ENCODE peak calls at places on chromosome 3, in seven cellular contexts. D is hepatocyte; R is OCI-LY7; X is GM23338; K is CD8-positive, alpha-beta T cell; I is fibroblast of lung; G is stomach. B is an unnamed sample. For H3K4me1, the result is how much of the 10 kb centered on the place peaks cover.

GRCh38 chr3:119296723-119297122 is 2.5 kb downstream of the ARHGAP31 start:
- DNase-seq in D (no peak), R (no peak), X (no peak), K (no peak), I (no peak), G (no peak), B (no peak)

GRCh38 chr3:43288366-43288765 is 2.0 kb downstream of the SNRK start:
- DNase-seq in D (no peak), R (peak), X (no peak), K (no peak), I (peak), G (no peak), B (no peak)

GRCh38 chr3:126468028-126468891 is 7.4 kb downstream of the ZXDC start:
- DNase-seq in D (peak), R (no peak), X (no peak), K (no peak), I (no peak), G (no peak), B (no peak)

GRCh38 chr3:100402150-100402706 is 889 bp downstream of the LNP1 start:
- DNase-seq in D (peak), R (peak), X (peak), K (no peak), I (peak), G (no peak), B (no peak)

GRCh38 chr3:108669211-108669610 is 79.7 kb downstream of the DZIP3 start:
- DNase-seq in D (no peak), R (no peak), X (no peak), K (no peak), I (no peak), G (no peak), B (no peak)

GRCh38 chr3:123353852-123354238 is 95.0 kb downstream of the ADCY5 start:
- DNase-seq in D (no peak), R (no peak), X (no peak), K (no peak), I (no peak), G (no peak), B (no peak)

GRCh38 chr3:131772278-131772893 is 262.4 kb downstream of the CPNE4 start:
- DNase-seq in D (no peak), R (no peak), X (no peak), K (no peak), I (no peak), G (no peak), B (no peak)

GRCh38 chr3:86969500-86970189 is 21.3 kb downstream of the VGLL3 start:
- DNase-seq in D (no peak), R (peak), X (peak), K (no peak), I (peak), G (no peak), B (peak)

GRCh38 chr3:120425877-120426276 is 24.9 kb downstream of the FSTL1 start:
- DNase-seq in D (peak), R (no peak), X (no peak), K (no peak), I (peak), G (no peak), B (peak)

GRCh38 chr3:126434264-126434590 is 39.5 kb downstream of the CFAP100 start:
- DNase-seq in D (no peak), R (no peak), X (no peak), K (no peak), I (no peak), G (peak), B (no peak)

GRCh38 chr3:15520185-15520584 is 1.3 kb downstream of the COLQ start:
- DNase-seq in D (no peak), R (no peak), X (no peak), K (no peak), I (no peak), G (no peak), B (no peak)

GRCh38 chr3:23312866-23313265 is 109.7 kb downstream of the UBE2E2 start:
- DNase-seq in D (no peak), R (no peak), X (no peak), K (no peak), I (peak), G (no peak), B (no peak)

GRCh38 chr3:141828487-141829284 is 47.8 kb upstream of the ATP1B3 start:
- DNase-seq in D (peak), R (no peak), X (no peak), K (no peak), I (peak), G (peak), B (peak)

DNA sequence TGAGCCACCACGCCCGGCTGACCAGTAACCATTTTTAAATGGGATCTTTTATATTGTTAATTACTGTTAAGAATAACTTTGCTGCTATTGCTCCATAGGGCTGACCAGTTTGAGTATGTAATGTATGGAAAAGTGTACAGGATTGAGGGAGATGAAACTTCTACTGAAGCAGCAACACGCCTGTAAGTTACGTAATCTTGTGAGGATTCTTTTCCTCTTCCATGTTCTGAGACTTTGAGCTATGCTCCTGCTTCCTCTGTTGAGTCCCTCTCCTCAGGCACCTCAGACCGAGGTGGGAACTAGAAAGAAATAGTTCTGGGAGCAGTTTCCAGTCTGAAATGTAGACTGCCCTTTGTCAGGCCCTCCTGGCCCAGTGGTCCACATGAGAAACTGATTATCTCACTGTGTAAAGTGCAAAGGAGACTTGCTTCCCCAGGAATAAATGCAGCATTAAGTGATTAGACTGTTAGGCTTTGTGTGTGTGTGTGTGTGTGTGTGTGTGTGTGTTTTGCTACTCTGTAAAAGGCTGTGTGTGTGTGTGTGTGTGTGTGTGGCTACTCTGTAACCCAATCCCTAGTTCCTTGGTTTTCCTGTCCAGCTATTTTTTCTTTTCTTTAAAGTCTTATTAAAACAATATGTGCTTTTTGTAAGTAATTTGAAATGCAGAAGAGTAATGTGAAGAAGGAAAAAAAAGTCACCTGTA is 5.3 kb downstream of the POLR2H start:
- DNase-seq in D (peak), R (no peak), X (no peak), K (no peak), I (peak), G (no peak), B (no peak)
- H3K4me3 ChIP-seq in D (no peak), R (no peak), X (no peak), K (no peak), I (no peak), G (no peak), B (no peak)

GRCh38 chr3:197752107-197752506 is 2.4 kb downstream of the FYTTD1 start:
- DNase-seq in D (no peak), R (no peak), X (no peak), K (no peak), I (no peak), G (no peak), B (no peak)

GRCh38 chr3:197750396-197750831 is 731 bp downstream of the FYTTD1 start:
- DNase-seq in D (peak), R (peak), X (peak), K (peak), I (peak), G (peak), B (peak)

GRCh38 chr3:197750863-197751737 is 1.4 kb downstream of the FYTTD1 start:
- DNase-seq in D (peak), R (peak), X (no peak), K (peak), I (peak), G (peak), B (peak)

GRCh38 chr3:197756704-197757103 is 7.0 kb downstream of the FYTTD1 start:
- DNase-seq in D (no peak), R (no peak), X (no peak), K (no peak), I (no peak), G (no peak), B (no peak)

GRCh38 chr3:197753263-197753662 is 3.6 kb downstream of the FYTTD1 start:
- DNase-seq in D (no peak), R (peak), X (no peak), K (no peak), I (no peak), G (no peak), B (no peak)
- TF ChIP-seq CTCF in D (no peak), R (no peak), X (no peak), K (no peak), I (no peak), G (no peak), B (no peak)

GRCh38 chr3:111871809-111872623 is 13.0 kb downstream of the PHLDB2 start:
- DNase-seq in D (no peak), R (no peak), X (no peak), K (no peak), I (no peak), G (no peak), B (no peak)

GRCh38 chr3:111867889-111868426 is 8.9 kb downstream of the PHLDB2 start:
- DNase-seq in D (no peak), R (no peak), X (no peak), K (no peak), I (no peak), G (no peak), B (no peak)

GRCh38 chr3:111874177-111874820 is 15.2 kb downstream of the PHLDB2 start:
- DNase-seq in D (no peak), R (no peak), X (no peak), K (no peak), I (peak), G (no peak), B (no peak)

DNA sequence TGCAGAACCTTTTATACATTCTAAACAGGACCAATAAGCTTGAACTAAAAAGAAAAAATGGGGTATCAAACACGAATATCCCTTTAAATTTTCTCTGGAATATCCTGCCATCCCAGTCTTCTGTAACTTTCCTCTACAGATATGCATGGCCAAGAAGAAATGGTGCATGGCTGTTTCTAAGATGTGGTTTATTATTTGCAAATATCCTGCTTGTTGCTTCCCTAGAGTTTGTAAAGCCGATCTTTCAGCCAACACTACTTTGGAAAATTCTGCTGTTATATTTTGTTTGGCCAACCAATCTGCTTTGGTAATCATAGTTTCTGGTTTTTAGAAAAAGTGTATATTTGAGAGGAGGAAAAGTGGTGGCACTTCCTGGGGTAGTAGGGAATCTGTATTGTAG is 13.9 kb downstream of the PHLDB2 start:
- DNase-seq in D (no peak), R (no peak), X (no peak), K (no peak), I (no peak), G (no peak), B (no peak)
- H3K4me1 ChIP-seq in D (under half), R (under half), X (under half), K (under half), I (under half), G (half or more), B (under half)

DNA sequence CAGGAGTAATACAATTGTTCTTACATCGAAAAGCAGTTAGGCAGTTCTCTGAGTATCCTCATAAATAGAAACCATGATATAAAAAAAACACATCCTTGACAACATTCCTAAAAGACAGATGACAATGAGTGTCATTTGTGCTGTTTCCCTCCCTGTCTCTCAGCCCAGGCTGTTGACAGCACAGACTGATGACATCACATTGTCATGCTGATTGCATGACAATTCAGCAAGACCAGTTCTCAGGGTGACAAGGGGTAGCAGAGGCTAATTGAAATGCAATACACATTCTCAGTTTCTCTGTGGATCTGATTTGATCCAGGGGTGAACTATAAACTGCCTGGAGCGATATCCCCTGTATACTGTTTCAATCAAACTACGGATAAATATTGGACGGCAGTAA is 16.9 kb upstream of the EIF1B start:
- DNase-seq in D (no peak), R (no peak), X (peak), K (no peak), I (no peak), G (no peak), B (no peak)
- H3K4me3 ChIP-seq in D (no peak), R (no peak), X (no peak), K (no peak), I (no peak), G (no peak), B (no peak)

DNA sequence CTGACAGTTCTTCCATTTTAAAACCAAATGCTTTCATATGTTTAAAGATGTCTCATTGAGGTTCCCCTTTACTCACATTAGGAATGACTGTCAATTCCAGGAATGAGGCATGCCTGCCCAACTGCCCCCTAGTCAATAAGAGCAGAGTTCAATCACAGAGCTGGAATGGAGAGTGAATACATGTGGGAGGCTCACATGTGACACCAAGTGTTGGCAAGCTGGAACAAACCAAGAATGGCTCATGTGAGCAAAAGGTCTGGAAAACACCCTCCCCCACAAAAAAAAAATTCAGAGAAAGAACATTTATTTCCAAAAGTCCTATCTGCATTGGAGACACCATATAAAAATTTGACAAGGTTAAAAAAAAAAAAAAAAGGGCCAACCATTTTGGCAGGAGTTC is 3.7 kb downstream of the PBRM1 start:
- DNase-seq in D (peak), R (no peak), X (peak), K (no peak), I (peak), G (no peak), B (peak)
- TF ChIP-seq CTCF in D (peak), R (peak), X (no peak), K (no peak), I (no peak), G (no peak), B (no peak)

B was measured in thyroid gland.